ENCODE peak calls at places on chromosomes 7 and 10, in eight cellular contexts. N is DND-41, L is heart left ventricle, X is adipocyte, Y is mammary epithelial cell, Q is ascending aorta, K is cardiac muscle cell, W is left lung. A is an unnamed sample.
A peak's percentile ranks its signal among the peaks of the same experiment; 100 is the strongest.

GRCh38 chr10:43194266-43194665 is 56.0 kb downstream of the CSGALNACT2 start:
- DNase-seq in N (no peak), Q (no peak), X (no peak), W (peak; percentile 26), K (no peak), L (no peak), Y (no peak), A (no peak)

GRCh38 chr10:132675031-132675740 is 110.8 kb downstream of the NKX6-2 start:
- DNase-seq in Y (no peak), N (no peak), W (peak; percentile 14), X (no peak), L (no peak), Q (no peak), K (no peak), A (no peak)

GRCh38 chr7:128025380-128025779 is 5.9 kb downstream of the LRRC4 start:
- DNase-seq in X (no peak), K (no peak), W (no peak), Y (no peak), L (no peak), Q (no peak), N (no peak), A (no peak)

GRCh38 chr7:78139335-78139734 is 340.8 kb downstream of the PHTF2 start:
- DNase-seq in L (no peak), Y (no peak), Q (no peak), N (no peak), X (no peak), K (no peak), W (no peak), A (no peak)

GRCh38 chr7:31864646-31865045 is 177.6 kb downstream of the PPP1R17 start:
- DNase-seq in Y (peak; percentile 5), W (no peak), K (no peak), X (no peak), L (no peak), N (no peak), Q (no peak), A (no peak)

GRCh38 chr10:17599089-17599488 is 18.1 kb downstream of the HACD1 start:
- DNase-seq in W (no peak), L (no peak), N (no peak), Q (no peak), X (peak; percentile 43), Y (no peak), K (peak; percentile 73), A (no peak)

GRCh38 chr7:44693641-44694313 is 54.9 kb upstream of the ZMIZ2 start:
- DNase-seq in N (no peak), Q (no peak), Y (peak; percentile 41), L (peak; percentile 59), W (no peak), K (no peak), X (peak; percentile 61), A (no peak)

GRCh38 chr10:132704008-132704814 is 81.7 kb downstream of the NKX6-2 start:
- DNase-seq in W (no peak), X (no peak), N (no peak), Q (no peak), Y (no peak), K (no peak), L (no peak), A (no peak)

GRCh38 chr10:75233444-75234016 is 2.2 kb downstream of the COMTD1 start:
- DNase-seq in Q (no peak), L (no peak), N (peak; percentile 22), W (no peak), Y (peak; percentile 20), K (no peak), X (no peak), A (no peak)

GRCh38 chr10:24505759-24506158 is 217.9 kb downstream of the ARHGAP21 start:
- DNase-seq in Q (no peak), N (no peak), X (no peak), W (no peak), K (no peak), Y (no peak), L (no peak), A (no peak)

GRCh38 chr7:104973909-104974415 is 40.0 kb upstream of the KMT2E start:
- DNase-seq in X (peak; percentile 87), Q (no peak), K (peak; percentile 92), W (no peak), L (peak; percentile 25), N (no peak), Y (peak; percentile 68), A (no peak)

GRCh38 chr10:5291501-5292195 is 73.1 kb upstream of the UCN3 start:
- DNase-seq in L (peak; percentile 50), Q (peak; percentile 24), X (peak; percentile 84), K (peak; percentile 90), N (peak; percentile 85), W (peak; percentile 79), Y (peak; percentile 96), A (peak; percentile 92)

GRCh38 chr7:45975367-45975766 is 54.3 kb upstream of the IGFBP3 start:
- DNase-seq in Q (no peak), X (no peak), K (no peak), W (no peak), Y (no peak), N (no peak), L (no peak), A (no peak)

GRCh38 chr7:155058861-155059355 is 11.2 kb upstream of the HTR5A start:
- DNase-seq in W (no peak), L (no peak), Q (no peak), K (no peak), X (no peak), N (no peak), Y (no peak), A (no peak)

GRCh38 chr7:94635687-94636086 is 20.2 kb downstream of the SGCE start:
- DNase-seq in Y (no peak), X (no peak), Q (no peak), K (no peak), L (no peak), W (no peak), N (no peak), A (no peak)

GRCh38 chr10:53069013-53069412 is 296.4 kb upstream of the MBL2 start:
- DNase-seq in N (no peak), W (no peak), K (no peak), Q (no peak), X (no peak), L (no peak), Y (no peak), A (no peak)

GRCh38 chr10:51244739-51245138 is 170.5 kb downstream of the PRKG1 start:
- DNase-seq in W (no peak), K (peak; percentile 95), Y (no peak), X (peak; percentile 85), Q (no peak), L (no peak), N (no peak), A (no peak)

GRCh38 chr10:29760139-29760538 is 125.4 kb upstream of the SVIL start:
- DNase-seq in L (no peak), Q (no peak), K (no peak), N (no peak), Y (no peak), X (no peak), W (no peak), A (no peak)

GRCh38 chr7:81662531-81662930 is 107.3 kb downstream of the HGF start:
- DNase-seq in L (no peak), Q (no peak), N (no peak), W (no peak), K (no peak), X (peak; percentile 85), Y (no peak), A (no peak)

GRCh38 chr7:115782716-115783460 is 247.7 kb downstream of the TFEC start:
- DNase-seq in N (no peak), L (no peak), W (no peak), X (peak; percentile 76), Y (no peak), K (peak; percentile 0), Q (no peak), A (no peak)

GRCh38 chr7:114405427-114405826 is 9.2 kb upstream of the FOXP2 start:
- DNase-seq in W (no peak), L (no peak), Y (peak; percentile 32), Q (no peak), K (peak; percentile 30), X (peak; percentile 23), N (no peak), A (no peak)

GRCh38 chr7:158406817-158407216 is 180.8 kb downstream of the PTPRN2 start:
- DNase-seq in W (no peak), X (no peak), Y (no peak), N (no peak), K (no peak), L (no peak), Q (no peak), A (no peak)

DNA sequence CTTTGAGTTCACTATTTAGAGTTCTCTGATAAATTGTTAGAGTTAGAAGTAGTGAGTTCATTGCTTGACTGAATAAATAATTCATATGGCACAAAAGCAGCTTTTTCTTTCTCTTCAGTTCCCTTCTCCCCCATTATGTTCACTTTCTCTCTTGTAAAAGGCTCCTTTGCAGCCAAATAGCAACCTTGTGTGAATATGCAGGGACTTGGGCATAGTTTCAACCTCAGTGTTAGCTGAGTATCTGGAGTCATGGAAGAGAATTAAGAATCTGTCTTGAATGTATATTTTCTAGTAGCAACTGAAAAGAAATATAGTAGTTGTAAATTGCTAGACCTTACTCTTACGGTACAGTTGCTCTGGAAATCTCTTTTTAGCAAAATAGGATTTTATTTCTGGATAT is 31.9 kb downstream of the ZEB1 start:
- DNase-seq in W (no peak), N (no peak), X (no peak), Y (no peak), Q (no peak), L (no peak), K (no peak), A (no peak)
- H3K4me3 ChIP-seq in W (no peak overlapping the region), N (no peak overlapping the region), X (no peak overlapping the region), Y (no peak overlapping the region), Q (no peak overlapping the region), L (no peak overlapping the region), K (no peak overlapping the region), A (no peak overlapping the region)

GRCh38 chr7:134086998-134087735 is 40.0 kb upstream of the LRGUK start:
- DNase-seq in L (no peak), W (no peak), Y (no peak), N (no peak), X (no peak), Q (no peak), K (no peak), A (no peak)
- H3K9me3 ChIP-seq in L (peaks cover 21% of the 10 kb centered on the region), W (no peaks in the 10 kb centered on the region), Y (peaks cover 11% of the 10 kb centered on the region), N (peaks cover 30% of the 10 kb centered on the region), X (peaks cover 25% of the 10 kb centered on the region), Q (peaks cover 9% of the 10 kb centered on the region), K (peaks cover 9% of the 10 kb centered on the region), A (peaks cover 15% of the 10 kb centered on the region)

GRCh38 chr10:116538992-116539391 is 6.7 kb upstream of the PNLIP start:
- DNase-seq in Q (no peak), Y (no peak), X (no peak), L (no peak), W (no peak), N (no peak), K (no peak), A (no peak)
- H3K4me1 ChIP-seq in Q (no peaks in the 10 kb centered on the region), Y (peaks cover 22% of the 10 kb centered on the region), X (no peaks in the 10 kb centered on the region), L (no peaks in the 10 kb centered on the region), W (no peaks in the 10 kb centered on the region), N (no peaks in the 10 kb centered on the region), K (no peaks in the 10 kb centered on the region), A (no peaks in the 10 kb centered on the region)

GRCh38 chr7:29193316-29194205 is 1.0 kb upstream of the CHN2 start:
- DNase-seq in Q (no peak), Y (no peak), L (no peak), W (no peak), N (no peak), K (no peak), X (no peak), A (no peak)
- H3K4me3 ChIP-seq in Q (peak overlapping the region; percentile 85), Y (no peak overlapping the region), L (peak overlapping the region; percentile 60), W (peak overlapping the region; percentile 67), N (no peak overlapping the region), K (peak overlapping the region; percentile 59), X (no peak overlapping the region), A (no peak overlapping the region)

A was measured in CD4-positive, CD25-positive, alpha-beta regulatory T cell.